ENCODE peak calls at places on chromosomes 7 and 10, in four cellular contexts. One of them, this sample, is unnamed.

GRCh38 chr7:48438196-48438595 is 266.9 kb downstream of the ABCA13 start:
- DNase-seq in neural crest cell: no peak
- DNase-seq in activated naive CD4-positive, alpha-beta T cell: no peak
- DNase-seq in T-helper 9 cell: no peak
- DNase-seq in this sample: no peak

GRCh38 chr10:33113111-33113856 is 155.3 kb upstream of the ITGB1 start:
- DNase-seq in neural crest cell: no peak
- DNase-seq in activated naive CD4-positive, alpha-beta T cell: no peak
- DNase-seq in T-helper 9 cell: no peak
- DNase-seq in this sample: no peak

GRCh38 chr10:129494740-129495139 is 27.7 kb downstream of the MGMT start:
- DNase-seq in neural crest cell: no peak
- DNase-seq in activated naive CD4-positive, alpha-beta T cell: no peak
- DNase-seq in T-helper 9 cell: no peak
- DNase-seq in this sample: no peak

GRCh38 chr7:69663911-69664310 is 65.6 kb downstream of the AUTS2 start:
- DNase-seq in neural crest cell: no peak
- DNase-seq in activated naive CD4-positive, alpha-beta T cell: no peak
- DNase-seq in T-helper 9 cell: no peak
- DNase-seq in this sample: no peak

GRCh38 chr10:48838830-48839229 is 100.8 kb downstream of the LRRC18 start:
- DNase-seq in neural crest cell: no peak
- DNase-seq in activated naive CD4-positive, alpha-beta T cell: no peak
- DNase-seq in T-helper 9 cell: no peak
- DNase-seq in this sample: no peak

GRCh38 chr10:113151178-113151577 is 201.1 kb downstream of the TCF7L2 start:
- DNase-seq in neural crest cell: no peak
- DNase-seq in activated naive CD4-positive, alpha-beta T cell: no peak
- DNase-seq in T-helper 9 cell: no peak
- DNase-seq in this sample: no peak

GRCh38 chr10:31721166-31721565 is 207.5 kb downstream of the ARHGAP12 start:
- DNase-seq in neural crest cell: no peak
- DNase-seq in activated naive CD4-positive, alpha-beta T cell: no peak
- DNase-seq in T-helper 9 cell: no peak
- DNase-seq in this sample: no peak

GRCh38 chr10:42615419-42615818 is 23.0 kb downstream of the ZNF33B start:
- DNase-seq in neural crest cell: no peak
- DNase-seq in activated naive CD4-positive, alpha-beta T cell: no peak
- DNase-seq in T-helper 9 cell: no peak
- DNase-seq in this sample: no peak

GRCh38 chr10:53432035-53432434 is 659.5 kb upstream of the MBL2 start:
- DNase-seq in neural crest cell: no peak
- DNase-seq in activated naive CD4-positive, alpha-beta T cell: no peak
- DNase-seq in T-helper 9 cell: no peak
- DNase-seq in this sample: no peak

GRCh38 chr10:43126759-43127424 is 11.4 kb upstream of the CSGALNACT2 start:
- DNase-seq in neural crest cell: no peak
- DNase-seq in activated naive CD4-positive, alpha-beta T cell: no peak
- DNase-seq in T-helper 9 cell: no peak
- DNase-seq in this sample: no peak

GRCh38 chr10:35005868-35006267 is 84.3 kb downstream of the CUL2 start:
- DNase-seq in neural crest cell: no peak
- DNase-seq in activated naive CD4-positive, alpha-beta T cell: no peak
- DNase-seq in T-helper 9 cell: no peak
- DNase-seq in this sample: no peak

GRCh38 chr7:106731207-106731606 is 70.2 kb upstream of the CCDC71L start:
- DNase-seq in neural crest cell: no peak
- DNase-seq in activated naive CD4-positive, alpha-beta T cell: no peak
- DNase-seq in T-helper 9 cell: no peak
- DNase-seq in this sample: no peak

GRCh38 chr10:97159906-97160305 is 25.9 kb downstream of the SLIT1 start:
- DNase-seq in neural crest cell: no peak
- DNase-seq in activated naive CD4-positive, alpha-beta T cell: no peak
- DNase-seq in T-helper 9 cell: no peak
- DNase-seq in this sample: no peak

GRCh38 chr10:75399461-75400162 is 2.0 kb downstream of the ZNF503 start:
- DNase-seq in neural crest cell: peak
- DNase-seq in activated naive CD4-positive, alpha-beta T cell: no peak
- DNase-seq in T-helper 9 cell: no peak
- DNase-seq in this sample: peak

GRCh38 chr10:99966306-99966705 is 43.4 kb downstream of the DNMBP start:
- DNase-seq in neural crest cell: no peak
- DNase-seq in activated naive CD4-positive, alpha-beta T cell: no peak
- DNase-seq in T-helper 9 cell: no peak
- DNase-seq in this sample: no peak

GRCh38 chr10:126955396-126955795 is 50.2 kb downstream of the DOCK1 start:
- DNase-seq in neural crest cell: no peak
- DNase-seq in activated naive CD4-positive, alpha-beta T cell: no peak
- DNase-seq in T-helper 9 cell: no peak
- DNase-seq in this sample: no peak

GRCh38 chr7:125618516-125618915 is 688.9 kb upstream of the POT1 start:
- DNase-seq in neural crest cell: no peak
- DNase-seq in activated naive CD4-positive, alpha-beta T cell: no peak
- DNase-seq in T-helper 9 cell: no peak
- DNase-seq in this sample: no peak

GRCh38 chr10:121771957-121772356 is 155.9 kb downstream of the ATE1 start:
- DNase-seq in neural crest cell: no peak
- DNase-seq in activated naive CD4-positive, alpha-beta T cell: no peak
- DNase-seq in T-helper 9 cell: no peak
- DNase-seq in this sample: no peak

GRCh38 chr7:40753455-40753854 is 618.6 kb downstream of the SUGCT start:
- DNase-seq in neural crest cell: no peak
- DNase-seq in activated naive CD4-positive, alpha-beta T cell: no peak
- DNase-seq in T-helper 9 cell: no peak
- DNase-seq in this sample: no peak

This sample was measured in Right ventricle myocardium superior.